ENCODE peak calls at places on chromosomes 7 and 10, in five cellular contexts. One of them, this sample, is unnamed.

GRCh38 chr7:50450691-50451051 is 521 bp upstream of the FIGNL1 start:
- DNase-seq in GM23248: peak; percentile 17
- DNase-seq in HCT116: no peak
- DNase-seq in neural progenitor cell: no peak
- DNase-seq in mammary epithelial cell: no peak
- DNase-seq in this sample: no peak

GRCh38 chr7:46319841-46320240 is 398.8 kb upstream of the IGFBP3 start:
- DNase-seq in GM23248: no peak
- DNase-seq in HCT116: no peak
- DNase-seq in neural progenitor cell: no peak
- DNase-seq in mammary epithelial cell: peak; percentile 28
- DNase-seq in this sample: no peak

GRCh38 chr10:1214882-1215540 is 158.8 kb downstream of the WDR37 start:
- DNase-seq in GM23248: no peak
- DNase-seq in HCT116: no peak
- DNase-seq in neural progenitor cell: no peak
- DNase-seq in mammary epithelial cell: no peak
- DNase-seq in this sample: no peak

GRCh38 chr7:151820486-151821105 is 56.3 kb downstream of the PRKAG2 start:
- DNase-seq in GM23248: no peak
- DNase-seq in HCT116: no peak
- DNase-seq in neural progenitor cell: no peak
- DNase-seq in mammary epithelial cell: no peak
- DNase-seq in this sample: no peak

GRCh38 chr7:152847491-152847890 is 87.9 kb downstream of the ACTR3B start:
- DNase-seq in GM23248: no peak
- DNase-seq in HCT116: no peak
- DNase-seq in neural progenitor cell: no peak
- DNase-seq in mammary epithelial cell: no peak
- DNase-seq in this sample: no peak

GRCh38 chr10:36026656-36027390 is 384.7 kb upstream of the FZD8 start:
- DNase-seq in GM23248: peak; percentile 69
- DNase-seq in HCT116: no peak
- DNase-seq in neural progenitor cell: no peak
- DNase-seq in mammary epithelial cell: no peak
- DNase-seq in this sample: no peak

GRCh38 chr10:108250954-108251620 is 1086.6 kb upstream of the SORCS1 start:
- DNase-seq in GM23248: no peak
- DNase-seq in HCT116: no peak
- DNase-seq in neural progenitor cell: no peak
- DNase-seq in mammary epithelial cell: peak; percentile 54
- DNase-seq in this sample: no peak

GRCh38 chr10:8095962-8096361 is 41.5 kb downstream of the GATA3 start:
- DNase-seq in GM23248: no peak
- DNase-seq in HCT116: no peak
- DNase-seq in neural progenitor cell: no peak
- DNase-seq in mammary epithelial cell: no peak
- DNase-seq in this sample: no peak

GRCh38 chr10:20265146-20265545 is 448.9 kb downstream of the PLXDC2 start:
- DNase-seq in GM23248: no peak
- DNase-seq in HCT116: no peak
- DNase-seq in neural progenitor cell: no peak
- DNase-seq in mammary epithelial cell: no peak
- DNase-seq in this sample: no peak

DNA sequence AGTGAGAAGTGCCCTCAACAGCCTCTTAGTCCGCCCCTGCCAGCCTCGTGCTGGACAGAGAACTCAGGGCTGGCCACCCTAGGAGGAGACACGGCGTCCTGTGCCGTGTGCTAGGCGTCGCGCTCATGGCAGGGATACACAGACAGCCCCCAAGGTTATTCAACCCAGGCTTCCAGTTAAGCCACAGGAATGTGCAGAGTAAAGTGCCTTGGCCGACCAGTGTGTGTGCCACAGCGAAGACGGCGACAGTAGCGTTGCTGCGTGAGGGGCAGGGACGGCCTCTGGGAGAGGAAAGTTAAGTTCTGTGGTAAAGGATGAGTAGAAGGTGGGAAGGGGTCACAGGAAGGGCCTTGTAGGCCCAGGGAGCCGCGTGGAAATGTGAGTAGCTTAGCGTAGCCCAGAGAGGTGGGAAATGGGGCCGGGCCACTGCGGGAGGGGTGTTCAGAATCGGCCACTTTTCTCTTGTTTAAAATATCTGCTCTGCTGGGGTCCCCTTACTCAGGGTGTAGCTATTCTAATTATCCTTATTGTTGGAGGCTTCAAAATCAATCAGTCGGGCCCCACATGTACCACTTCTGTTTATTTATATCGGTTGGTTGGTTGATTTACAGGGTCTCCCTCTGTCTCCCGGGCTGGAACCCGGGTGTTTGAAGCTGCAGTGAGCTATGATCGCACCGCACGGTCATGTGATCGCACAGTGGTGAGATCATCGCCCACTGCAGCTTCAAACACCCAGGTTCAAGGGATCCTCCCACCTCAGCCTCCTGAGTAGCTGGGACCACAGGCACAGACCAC is 24.5 kb downstream of the TMEM120A start:
- DNase-seq in GM23248: no peak
- DNase-seq in HCT116: no peak
- DNase-seq in neural progenitor cell: no peak
- DNase-seq in mammary epithelial cell: no peak
- DNase-seq in this sample: no peak
- H3K4me1 ChIP-seq in GM23248: peaks cover 7% of the 10 kb centered on the region
- H3K4me1 ChIP-seq in HCT116: no peaks in the 10 kb centered on the region
- H3K4me1 ChIP-seq in neural progenitor cell: peaks cover 27% of the 10 kb centered on the region
- H3K4me1 ChIP-seq in mammary epithelial cell: no peaks in the 10 kb centered on the region
- H3K4me1 ChIP-seq in this sample: no peaks in the 10 kb centered on the region

GRCh38 chr7:74655324-74655723 is 2.2 kb upstream of the GTF2I start:
- DNase-seq in GM23248: no peak
- DNase-seq in HCT116: no peak
- DNase-seq in neural progenitor cell: no peak
- DNase-seq in mammary epithelial cell: no peak
- DNase-seq in this sample: no peak
- H3K9ac ChIP-seq in GM23248: no peak overlapping the region
- H3K9ac ChIP-seq in HCT116: no peak overlapping the region
- H3K9ac ChIP-seq in neural progenitor cell: no peak overlapping the region
- H3K9ac ChIP-seq in mammary epithelial cell: no peak overlapping the region
- H3K9ac ChIP-seq in this sample: no peak overlapping the region

DNA sequence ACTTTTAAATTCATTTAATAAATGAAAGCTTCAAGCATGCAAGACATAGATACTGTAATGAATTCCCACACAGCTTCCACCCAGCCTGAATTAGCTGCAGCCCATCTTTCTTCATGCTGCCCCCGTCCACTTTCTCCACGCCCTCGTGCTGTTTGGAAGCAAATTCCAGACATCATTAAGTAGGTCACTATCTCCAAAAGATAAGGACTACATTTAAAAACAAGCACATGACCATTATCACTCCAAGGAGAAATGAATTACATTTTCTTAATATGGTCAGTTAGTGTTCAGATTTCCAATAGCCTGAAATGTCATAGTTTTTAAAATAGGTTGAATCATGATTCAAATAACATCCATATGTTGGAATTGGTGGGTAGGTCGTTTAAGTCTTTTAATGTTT is 24.3 kb downstream of the LMTK2 start:
- DNase-seq in GM23248: no peak
- DNase-seq in HCT116: no peak
- DNase-seq in neural progenitor cell: no peak
- DNase-seq in mammary epithelial cell: no peak
- DNase-seq in this sample: no peak
- TF ChIP-seq EZH2 in GM23248: no peak
- TF ChIP-seq EZH2 in HCT116: no peak
- TF ChIP-seq EZH2 in neural progenitor cell: no peak
- TF ChIP-seq EZH2 in mammary epithelial cell: no peak
- TF ChIP-seq EZH2 in this sample: no peak

GRCh38 chr10:79418886-79419595 is 26.4 kb downstream of the ZCCHC24 start:
- DNase-seq in GM23248: no peak
- DNase-seq in HCT116: no peak
- DNase-seq in neural progenitor cell: no peak
- DNase-seq in mammary epithelial cell: no peak
- DNase-seq in this sample: no peak

GRCh38 chr10:79425074-79425532 is 20.3 kb downstream of the ZCCHC24 start:
- DNase-seq in GM23248: no peak
- DNase-seq in HCT116: no peak
- DNase-seq in neural progenitor cell: no peak
- DNase-seq in mammary epithelial cell: no peak
- DNase-seq in this sample: no peak

GRCh38 chr10:79424221-79425073 is 21.0 kb downstream of the ZCCHC24 start:
- DNase-seq in GM23248: peak; percentile 43
- DNase-seq in HCT116: no peak
- DNase-seq in neural progenitor cell: no peak
- DNase-seq in mammary epithelial cell: no peak
- DNase-seq in this sample: no peak

GRCh38 chr10:79420974-79421688 is 24.3 kb downstream of the ZCCHC24 start:
- DNase-seq in GM23248: peak; percentile 44
- DNase-seq in HCT116: no peak
- DNase-seq in neural progenitor cell: no peak
- DNase-seq in mammary epithelial cell: no peak
- DNase-seq in this sample: no peak

GRCh38 chr10:79422178-79422892 is 23.1 kb downstream of the ZCCHC24 start:
- DNase-seq in GM23248: peak; percentile 96
- DNase-seq in HCT116: no peak
- DNase-seq in neural progenitor cell: no peak
- DNase-seq in mammary epithelial cell: no peak
- DNase-seq in this sample: no peak
- H3K4me1 ChIP-seq in GM23248: peaks cover 30% of the 10 kb centered on the region
- H3K4me1 ChIP-seq in HCT116: no peaks in the 10 kb centered on the region
- H3K4me1 ChIP-seq in neural progenitor cell: peaks cover 13% of the 10 kb centered on the region
- H3K4me1 ChIP-seq in mammary epithelial cell: no peaks in the 10 kb centered on the region
- H3K4me1 ChIP-seq in this sample: no peaks in the 10 kb centered on the region

DNA sequence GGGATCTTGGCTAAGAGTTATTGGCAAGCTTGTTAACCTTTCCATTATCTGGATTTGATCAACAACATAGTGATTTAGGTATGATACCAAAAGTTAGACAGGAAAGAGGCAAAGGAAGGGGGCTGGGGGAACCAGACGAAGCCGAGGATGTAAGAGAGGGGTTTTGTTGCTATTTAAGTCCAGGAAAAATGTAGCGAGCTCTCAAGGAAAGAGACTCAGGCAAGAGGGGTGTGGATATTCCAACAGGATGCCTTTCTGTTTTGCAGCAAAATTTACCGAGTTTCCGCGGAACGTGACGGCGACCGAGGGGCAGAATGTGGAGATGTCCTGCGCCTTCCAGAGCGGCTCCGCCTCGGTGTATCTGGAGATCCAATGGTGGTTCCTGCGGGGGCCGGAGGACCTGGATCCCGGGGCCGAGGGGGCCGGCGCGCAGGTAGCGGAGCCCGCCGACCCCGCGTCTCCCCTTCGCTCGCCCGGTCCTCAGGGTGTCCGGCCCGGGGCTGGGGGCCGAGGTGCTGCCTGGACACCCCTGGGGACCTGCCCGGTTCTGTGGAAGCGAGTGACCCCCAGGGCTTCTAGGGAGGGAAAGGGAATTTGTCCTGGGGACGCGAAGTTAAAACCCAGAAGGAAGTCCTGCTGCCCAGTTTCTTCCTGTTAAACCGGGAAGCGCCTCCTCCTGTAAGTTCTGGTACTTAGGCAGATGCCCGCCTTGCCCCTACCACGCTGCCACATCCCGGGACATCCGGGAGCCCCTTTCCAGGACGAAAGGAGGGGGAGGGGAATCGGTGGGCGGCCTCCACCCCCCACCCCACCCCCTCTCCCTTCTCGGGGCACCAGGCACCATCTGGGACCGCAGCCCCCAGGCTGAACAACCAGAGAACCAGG is 2.4 kb downstream of the VSTM2A start:
- DNase-seq in GM23248: no peak
- DNase-seq in HCT116: no peak
- DNase-seq in neural progenitor cell: peak; percentile 60
- DNase-seq in mammary epithelial cell: no peak
- DNase-seq in this sample: no peak
- H3K9ac ChIP-seq in GM23248: no peak overlapping the region
- H3K9ac ChIP-seq in HCT116: no peak overlapping the region
- H3K9ac ChIP-seq in neural progenitor cell: no peak overlapping the region
- H3K9ac ChIP-seq in mammary epithelial cell: no peak overlapping the region
- H3K9ac ChIP-seq in this sample: no peak overlapping the region

GRCh38 chr7:129784783-129785456 is 167.8 kb downstream of the UBE2H start:
- DNase-seq in GM23248: no peak
- DNase-seq in HCT116: no peak
- DNase-seq in neural progenitor cell: peak; percentile 54
- DNase-seq in mammary epithelial cell: no peak
- DNase-seq in this sample: no peak

GRCh38 chr7:129786825-129787563 is 165.8 kb downstream of the UBE2H start:
- DNase-seq in GM23248: no peak
- DNase-seq in HCT116: no peak
- DNase-seq in neural progenitor cell: peak; percentile 44
- DNase-seq in mammary epithelial cell: no peak
- DNase-seq in this sample: no peak

GRCh38 chr7:129784437-129784782 is 168.3 kb downstream of the UBE2H start:
- DNase-seq in GM23248: no peak
- DNase-seq in HCT116: no peak
- DNase-seq in neural progenitor cell: peak; percentile 24
- DNase-seq in mammary epithelial cell: no peak
- DNase-seq in this sample: no peak

GRCh38 chr7:129786179-129786514 is 166.6 kb downstream of the UBE2H start:
- DNase-seq in GM23248: no peak
- DNase-seq in HCT116: no peak
- DNase-seq in neural progenitor cell: peak; percentile 36
- DNase-seq in mammary epithelial cell: no peak
- DNase-seq in this sample: no peak

DNA sequence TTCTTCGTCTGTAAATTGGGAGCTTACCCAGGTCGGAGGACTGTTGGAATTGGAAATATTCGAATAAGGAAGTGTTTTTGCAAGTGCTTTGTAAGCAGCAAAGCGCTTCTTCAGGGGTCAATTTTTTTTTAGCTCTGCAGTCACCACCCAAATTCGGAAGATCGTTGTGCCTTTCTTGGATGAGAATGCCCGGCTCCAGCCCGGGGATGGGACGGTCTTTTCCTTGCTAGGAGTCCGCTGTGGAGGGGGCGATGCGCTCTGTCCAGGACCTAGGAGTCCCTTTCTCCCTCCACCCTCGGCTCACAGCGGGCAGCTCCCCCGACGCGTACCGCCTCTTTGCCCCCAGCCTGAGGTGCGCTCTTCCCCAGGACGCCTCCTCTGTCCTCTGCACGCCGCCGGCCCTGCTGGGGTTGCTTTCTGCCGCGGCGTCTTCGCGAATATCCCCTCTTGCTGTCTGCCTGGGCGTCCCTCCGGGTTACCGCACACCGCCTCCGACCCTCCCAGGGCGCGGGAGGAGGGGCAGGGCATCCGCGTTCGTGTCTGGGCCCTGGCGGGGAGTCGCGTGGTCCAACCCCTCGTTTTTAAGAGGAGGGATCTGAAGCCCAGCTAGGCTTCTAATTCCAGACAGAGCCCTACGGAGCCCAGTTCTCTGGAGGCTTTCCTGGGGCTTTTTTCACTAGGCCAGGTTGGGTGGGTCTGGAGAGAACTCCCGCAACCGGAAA is 167.1 kb downstream of the UBE2H start:
- DNase-seq in GM23248: peak; percentile 36
- DNase-seq in HCT116: no peak
- DNase-seq in neural progenitor cell: peak; percentile 63
- DNase-seq in mammary epithelial cell: no peak
- DNase-seq in this sample: no peak
- TF ChIP-seq EZH2 in GM23248: no peak
- TF ChIP-seq EZH2 in HCT116: no peak
- TF ChIP-seq EZH2 in neural progenitor cell: peak; percentile 79
- TF ChIP-seq EZH2 in mammary epithelial cell: peak; percentile 63
- TF ChIP-seq EZH2 in this sample: peak; percentile 88

DNA sequence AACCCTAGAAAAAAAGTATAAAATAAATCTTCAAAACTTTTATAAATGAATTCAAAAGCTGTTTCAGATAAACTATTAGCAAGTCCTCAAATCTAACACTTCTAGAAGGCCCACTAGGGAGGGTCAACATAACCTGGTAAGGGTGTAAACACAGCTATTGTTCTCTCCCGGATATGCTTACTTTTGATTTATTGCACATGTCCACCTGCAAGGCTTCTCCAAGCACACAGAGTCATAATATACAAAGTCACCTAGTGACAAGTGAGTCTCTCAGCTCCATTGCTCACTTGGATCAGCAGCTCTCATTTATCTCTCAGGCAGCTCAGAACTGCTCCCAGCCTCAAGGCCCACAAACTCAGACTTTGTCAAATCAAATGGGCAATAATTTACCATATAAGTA is 44.0 kb upstream of the COL1A2 start:
- DNase-seq in GM23248: no peak
- DNase-seq in HCT116: no peak
- DNase-seq in neural progenitor cell: no peak
- DNase-seq in mammary epithelial cell: no peak
- DNase-seq in this sample: no peak
- H3K4me1 ChIP-seq in GM23248: peaks cover 62% of the 10 kb centered on the region
- H3K4me1 ChIP-seq in HCT116: no peaks in the 10 kb centered on the region
- H3K4me1 ChIP-seq in neural progenitor cell: peaks cover 3% of the 10 kb centered on the region
- H3K4me1 ChIP-seq in mammary epithelial cell: peaks cover 11% of the 10 kb centered on the region
- H3K4me1 ChIP-seq in this sample: no peaks in the 10 kb centered on the region